ENCODE peak calls at places on chromosomes 4 and X, in five cellular contexts. R, N, G, B and T are unnamed samples. For H3K36me3, the result is how much of the 10 kb centered on the place peaks cover.

GRCh38 chr4:101682946-101683345 is 107.6 kb upstream of the BANK1 start:
- DNase-seq in R (no peak), B (no peak), N (no peak), G (no peak), T (no peak)

GRCh38 chr4:79237836-79238235 is 88.0 kb downstream of the NAA11 start:
- DNase-seq in G (no peak), B (no peak), R (no peak), N (no peak), T (no peak)

GRCh38 chrX:136272325-136272724 is 21.1 kb upstream of the MAP7D3 start:
- DNase-seq in N (no peak), B (no peak), G (no peak), R (no peak), T (no peak)

GRCh38 chr4:24669751-24670150 is 85.4 kb upstream of the DHX15 start:
- DNase-seq in G (no peak), B (no peak), R (no peak), N (no peak), T (no peak)

GRCh38 chrX:136147320-136147901 is at the start of gene FHL1:
- DNase-seq in R (no peak), G (no peak), N (peak), B (no peak), T (peak)

GRCh38 chr4:156970501-156971167 is 965 bp downstream of the PDGFC start:
- DNase-seq in N (peak), B (peak), G (no peak), R (peak), T (peak)

GRCh38 chrX:71540801-71541545 is 8.1 kb downstream of the OGT start:
- DNase-seq in N (no peak), G (no peak), B (no peak), R (no peak), T (no peak)

GRCh38 chr4:74524985-74525384 is 80.0 kb downstream of the AREG start:
- DNase-seq in G (no peak), B (no peak), R (no peak), N (no peak), T (no peak)

GRCh38 chr4:125262079-125262478 is 52.7 kb upstream of the FAT4 start:
- DNase-seq in B (no peak), G (no peak), R (no peak), N (no peak), T (no peak)

GRCh38 chr4:117455088-117455487 is 369.7 kb upstream of the TRAM1L1 start:
- DNase-seq in N (no peak), R (no peak), B (no peak), G (no peak), T (no peak)

GRCh38 chr4:180380733-180381132 is 1862.5 kb upstream of the TENM3 start:
- DNase-seq in N (no peak), B (no peak), R (no peak), G (peak), T (no peak)

GRCh38 chrX:53312946-53313745 is 31.8 kb upstream of the IQSEC2 start:
- DNase-seq in R (peak), B (peak), N (peak), G (peak), T (peak)

GRCh38 chr4:173013232-173013932 is 155.2 kb upstream of the GALNT7 start:
- DNase-seq in N (peak), R (peak), B (no peak), G (peak), T (peak)

GRCh38 chrX:78333521-78333920 is 6.1 kb upstream of the CYSLTR1 start:
- DNase-seq in R (no peak), B (no peak), G (no peak), N (no peak), T (no peak)

GRCh38 chrX:41933546-41933945 is 10.2 kb upstream of the CASK start:
- DNase-seq in R (no peak), N (no peak), B (no peak), G (no peak), T (no peak)

GRCh38 chr4:186698525-186698924 is 25.1 kb downstream of the FAT1 start:
- DNase-seq in G (no peak), R (no peak), N (no peak), B (no peak), T (no peak)

GRCh38 chrX:133089411-133089810 is 7.5 kb downstream of the USP26 start:
- DNase-seq in B (no peak), N (no peak), R (no peak), G (no peak), T (no peak)

GRCh38 chr4:19583827-19584569 is 667.7 kb upstream of the SLIT2 start:
- DNase-seq in R (no peak), G (no peak), B (no peak), N (no peak), T (no peak)

GRCh38 chrX:139691843-139692505 is 16.0 kb downstream of the MCF2 start:
- DNase-seq in R (no peak), N (no peak), B (no peak), G (no peak), T (no peak)

GRCh38 chr4:84573738-84574720 is 8.9 kb upstream of the CDS1 start:
- DNase-seq in R (no peak), N (no peak), G (peak), B (no peak), T (no peak)

GRCh38 chrX:139890991-139891700 is 41.7 kb downstream of the ATP11C start:
- DNase-seq in G (peak), N (no peak), B (no peak), R (no peak), T (no peak)

GRCh38 chrX:15242899-15243555 is 26.9 kb downstream of the ASB9 start:
- DNase-seq in N (peak), R (no peak), G (peak), B (no peak), T (peak)

GRCh38 chr4:166724369-166724768 is 509.9 kb downstream of the SPOCK3 start:
- DNase-seq in R (no peak), N (no peak), G (no peak), B (no peak), T (no peak)

GRCh38 chr4:35500812-35501211 is 743.5 kb downstream of the ARAP2 start:
- DNase-seq in G (no peak), B (no peak), R (no peak), N (no peak), T (no peak)

GRCh38 chrX:49041683-49042529 is 1.3 kb downstream of the TFE3 start:
- DNase-seq in N (no peak), G (peak), B (no peak), R (no peak), T (no peak)

GRCh38 chr4:8740666-8741395 is 130.8 kb downstream of the HMX1 start:
- DNase-seq in B (peak), R (no peak), G (no peak), N (no peak), T (no peak)

GRCh38 chr4:38090450-38091246 is 130.4 kb downstream of the PTTG2 start:
- DNase-seq in R (no peak), G (no peak), N (no peak), B (no peak), T (no peak)

GRCh38 chr4:5588046-5588445 is 120.3 kb downstream of the EVC2 start:
- DNase-seq in G (no peak), R (no peak), N (no peak), B (no peak), T (no peak)

GRCh38 chr4:139214039-139214534 is 37.1 kb upstream of the ELF2 start:
- DNase-seq in R (no peak), B (no peak), N (peak), G (no peak), T (no peak)

GRCh38 chr4:171024720-171025303 is 788.4 kb upstream of the GALNTL6 start:
- DNase-seq in N (no peak), G (no peak), B (no peak), R (no peak), T (no peak)

GRCh38 chr4:186627226-186627865 is 72.0 kb upstream of the MTNR1A start:
- DNase-seq in G (no peak), N (no peak), R (no peak), B (no peak), T (no peak)

GRCh38 chr4:141860974-141861373 is 224.6 kb downstream of the IL15 start:
- DNase-seq in B (no peak), G (no peak), N (no peak), R (no peak), T (no peak)

GRCh38 chr4:177964693-177965168 is 522.5 kb upstream of the AGA start:
- DNase-seq in N (no peak), R (no peak), G (no peak), B (no peak), T (no peak)

GRCh38 chrX:139905743-139906142 is 27.1 kb downstream of the ATP11C start:
- DNase-seq in N (no peak), G (no peak), B (no peak), R (no peak), T (no peak)

GRCh38 chrX:136162827-136163427 is 15.6 kb downstream of the FHL1 start:
- DNase-seq in B (no peak), G (peak), N (no peak), R (no peak), T (no peak)

GRCh38 chrX:100512471-100512870 is 72.3 kb upstream of the TNMD start:
- DNase-seq in G (no peak), B (no peak), N (no peak), R (no peak), T (no peak)

GRCh38 chr4:40645576-40645975 is 15.9 kb upstream of the RBM47 start:
- DNase-seq in R (no peak), N (no peak), G (no peak), B (no peak), T (no peak)

GRCh38 chr4:48904101-48904500 is 2.5 kb downstream of the OCIAD2 start:
- DNase-seq in R (no peak), B (no peak), N (no peak), G (no peak), T (no peak)

GRCh38 chr4:3287972-3288570 is 4.8 kb upstream of the RGS12 start:
- DNase-seq in R (no peak), N (no peak), G (no peak), B (peak), T (no peak)

DNA sequence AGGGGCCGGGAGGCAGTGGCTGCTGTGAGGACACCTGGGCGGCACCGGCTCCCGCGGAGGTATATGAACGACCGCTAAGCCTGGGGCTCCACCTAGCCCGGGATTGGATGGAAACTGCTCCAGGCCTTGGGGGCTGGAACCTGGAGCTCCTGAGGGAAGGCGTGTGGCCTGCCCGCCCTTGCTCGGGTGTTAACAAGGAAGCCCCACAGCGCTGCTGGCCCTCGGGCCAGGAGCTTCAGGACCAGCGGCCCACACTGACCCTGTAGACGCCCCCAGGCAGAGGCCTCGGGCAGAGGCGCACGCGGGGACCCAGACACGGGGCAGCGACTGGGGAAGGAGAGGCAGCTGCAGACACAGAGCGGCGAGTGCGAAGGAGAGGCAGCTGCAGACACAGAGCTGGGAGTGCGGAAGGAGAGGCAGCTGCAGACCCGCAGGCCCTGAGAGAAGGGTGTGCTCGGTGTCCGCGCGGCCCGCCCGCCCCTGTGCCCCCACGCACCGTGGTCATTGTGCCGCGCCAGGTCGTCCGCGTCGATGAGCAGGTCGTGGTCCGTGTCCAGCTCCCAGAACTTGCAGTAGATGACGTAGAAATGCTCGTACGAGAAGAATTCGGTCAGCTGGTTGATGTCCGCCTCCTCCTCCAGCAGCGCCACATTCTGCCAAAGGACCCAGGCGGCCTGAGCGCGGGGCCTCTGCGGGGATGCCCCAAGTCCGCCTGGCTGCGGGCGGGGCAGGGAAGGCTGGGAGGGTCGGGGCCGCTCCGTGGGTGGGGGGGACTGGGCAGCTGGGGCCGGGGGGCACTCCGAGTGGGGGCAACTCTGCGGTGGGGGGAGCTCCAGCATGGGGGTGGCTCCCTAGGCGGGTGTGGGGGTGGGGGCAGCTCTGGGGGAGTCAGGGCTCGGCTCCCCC is 26.7 kb upstream of the GTPBP6 start:
- DNase-seq in R (no peak), G (no peak), N (no peak), B (no peak), T (no peak)
- H3K36me3 ChIP-seq in R (under half), G (under half), N (under half), B (under half), T (under half)

GRCh38 chrX:40806511-40807220 is 71.3 kb upstream of the MED14 start:
- DNase-seq in R (no peak), N (no peak), B (no peak), G (no peak), T (no peak)
- H3K36me3 ChIP-seq in R (under half), N (under half), B (under half), G (under half), T (under half)

DNA sequence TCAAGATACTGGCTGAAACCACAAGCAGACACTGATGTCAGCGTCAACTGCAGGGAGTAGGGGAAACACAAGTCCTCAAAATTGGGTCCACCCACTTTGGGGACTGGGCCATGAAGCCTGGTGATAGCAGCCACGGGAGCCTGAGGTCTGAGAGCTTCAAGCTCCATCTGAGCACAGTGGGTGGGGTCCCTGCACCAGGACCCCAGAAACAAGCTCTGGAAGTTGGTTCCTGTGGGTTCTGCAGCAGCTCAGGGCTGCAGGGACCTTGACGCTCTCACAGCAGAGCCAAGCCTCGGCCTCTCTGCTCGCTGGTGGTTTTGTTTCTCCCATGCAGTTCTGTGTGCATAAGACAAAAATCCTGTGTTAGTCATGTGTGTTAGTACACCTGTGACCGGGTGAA is 54.5 kb downstream of the CPLX1 start:
- DNase-seq in R (no peak), N (no peak), B (no peak), G (no peak), T (no peak)
- H3K36me3 ChIP-seq in R (under half), N (under half), B (under half), G (half or more), T (under half)

DNA sequence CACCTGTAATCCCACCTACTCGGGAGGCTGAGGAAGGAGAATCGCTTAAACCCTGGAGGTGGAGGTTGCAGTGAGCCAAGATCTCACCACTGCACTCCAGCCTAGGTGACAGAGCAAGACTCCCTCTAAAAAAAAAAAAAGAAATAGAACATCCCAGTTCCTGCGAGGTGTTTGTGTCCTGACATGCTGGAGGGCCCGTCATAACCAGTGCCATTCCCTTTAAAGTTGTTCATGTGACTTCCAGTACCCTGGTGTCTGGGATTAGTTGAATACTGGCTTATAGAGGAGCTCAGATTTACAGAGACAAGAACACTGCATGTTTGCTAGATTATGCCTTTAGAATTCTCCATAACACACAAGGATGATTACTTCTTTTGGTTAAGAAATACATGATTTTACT is 37.6 kb upstream of the TADA2B start:
- DNase-seq in R (no peak), N (no peak), B (no peak), G (no peak), T (no peak)
- H3K36me3 ChIP-seq in R (under half), N (under half), B (under half), G (under half), T (half or more)

GRCh38 chr4:1222938-1223690 is 25.8 kb downstream of the CTBP1 start:
- DNase-seq in B (no peak), N (no peak), R (no peak), G (no peak), T (no peak)

GRCh38 chr4:1225272-1226166 is 23.4 kb downstream of the CTBP1 start:
- DNase-seq in G (no peak), N (no peak), R (no peak), B (no peak), T (no peak)

GRCh38 chr4:1226167-1226514 is 22.8 kb downstream of the CTBP1 start:
- DNase-seq in B (no peak), N (peak), R (no peak), G (no peak), T (no peak)

GRCh38 chr4:1222036-1222789 is 26.7 kb downstream of the CTBP1 start:
- DNase-seq in R (no peak), N (no peak), G (no peak), B (no peak), T (no peak)

DNA sequence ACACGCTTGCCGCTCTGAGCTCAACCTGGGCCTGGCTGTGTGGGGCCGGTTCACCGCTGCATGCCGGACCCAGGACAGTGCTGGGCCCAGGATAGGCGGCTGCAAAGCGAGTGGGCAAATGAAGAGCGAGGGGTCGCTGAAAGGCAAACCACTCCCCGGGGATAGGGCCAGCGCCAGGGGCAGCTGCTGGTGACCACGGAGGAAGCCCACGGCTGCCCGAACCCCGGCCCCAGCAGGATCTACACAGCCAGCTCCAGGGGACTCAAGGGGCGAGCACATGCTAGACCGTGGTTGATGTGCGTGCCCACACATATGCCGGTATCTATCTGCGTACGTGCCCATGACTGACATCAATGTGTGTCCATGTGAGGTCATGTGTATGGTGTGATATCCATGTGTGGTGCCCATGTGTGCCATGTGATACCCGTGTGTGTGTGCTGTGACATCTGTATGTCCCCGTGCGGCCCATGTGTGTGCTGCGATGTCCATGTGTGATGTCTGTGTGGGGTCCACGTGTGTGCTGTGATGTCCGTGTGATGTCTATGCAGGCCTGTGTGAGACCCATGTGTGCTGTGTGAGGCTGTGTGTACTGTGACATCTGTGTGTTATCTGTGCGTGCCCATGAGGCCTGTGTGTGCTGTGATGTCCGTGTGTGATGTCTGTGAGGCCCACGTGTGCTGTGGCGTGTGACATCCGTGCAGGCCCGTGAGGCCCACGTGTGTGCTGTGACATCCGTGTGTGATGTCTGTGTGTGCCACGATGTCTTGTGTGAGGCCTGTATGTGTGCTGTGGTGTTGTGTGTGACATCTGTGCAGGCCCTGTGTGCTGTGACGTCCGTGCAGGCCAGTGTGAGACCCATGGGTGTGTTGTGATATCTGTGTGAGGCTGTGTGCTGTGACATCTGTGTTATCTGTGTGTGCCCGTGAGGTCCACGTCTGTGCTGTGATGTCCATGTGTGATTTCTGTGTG is 24.8 kb downstream of the CTBP1 start:
- DNase-seq in G (no peak), N (no peak), B (no peak), R (no peak), T (no peak)
- H3K36me3 ChIP-seq in G (under half), N (under half), B (under half), R (under half), T (under half)